ENCODE peak calls at places on chromosomes 12 and 14, in nine cellular contexts. A is heart right ventricle, P is endothelial cell of umbilical vein, S is stomach, U is mammary epithelial cell, J is PC-3, X is A549, H is esophagus squamous epithelium, Z is ovary. B is an unnamed sample.

GRCh38 chr14:22780941-22781605 is 14.6 kb downstream of the OXA1L start:
- DNase-seq in A (no peak), P (no peak), S (no peak), U (no peak), J (no peak), X (no peak), H (no peak), Z (no peak), B (no peak)

GRCh38 chr14:37678916-37679315 is 83.5 kb downstream of the TTC6 start:
- DNase-seq in A (no peak), P (no peak), S (no peak), U (peak), J (no peak), X (no peak), H (no peak), Z (no peak), B (no peak)

GRCh38 chr14:92108345-92109254 is 2.2 kb upstream of the ATXN3 start:
- DNase-seq in A (no peak), P (no peak), S (no peak), U (no peak), J (no peak), X (no peak), H (no peak), Z (no peak), B (no peak)

GRCh38 chr14:59422069-59422881 is 42.9 kb downstream of the GPR135 start:
- DNase-seq in A (no peak), P (peak), S (no peak), U (no peak), J (peak), X (no peak), H (no peak), Z (no peak), B (no peak)

GRCh38 chr14:65961004-65961403 is 525.2 kb upstream of the CCDC196 start:
- DNase-seq in A (peak), P (peak), S (peak), U (peak), J (peak), X (peak), H (no peak), Z (no peak), B (peak)

GRCh38 chr14:38207830-38208815 is at the start of gene SSTR1:
- DNase-seq in A (peak), P (peak), S (peak), U (no peak), J (no peak), X (no peak), H (no peak), Z (no peak), B (no peak)

GRCh38 chr14:97179573-97179972 is 382.4 kb downstream of the VRK1 start:
- DNase-seq in A (no peak), P (no peak), S (no peak), U (no peak), J (peak), X (no peak), H (no peak), Z (no peak), B (no peak)

GRCh38 chr12:100672075-100672592 is 98.7 kb downstream of the GAS2L3 start:
- DNase-seq in A (no peak), P (peak), S (no peak), U (no peak), J (peak), X (peak), H (no peak), Z (no peak), B (no peak)

GRCh38 chr12:16606936-16607335 is 974 bp upstream of the LMO3 start:
- DNase-seq in A (no peak), P (no peak), S (no peak), U (no peak), J (no peak), X (no peak), H (no peak), Z (no peak), B (no peak)

GRCh38 chr12:79021021-79021420 is 156.4 kb downstream of the SYT1 start:
- DNase-seq in A (no peak), P (no peak), S (no peak), U (no peak), J (no peak), X (no peak), H (no peak), Z (no peak), B (no peak)

GRCh38 chr12:57272337-57273151 is 21.6 kb upstream of the STAC3 start:
- DNase-seq in A (peak), P (peak), S (no peak), U (no peak), J (no peak), X (no peak), H (no peak), Z (no peak), B (peak)

GRCh38 chr12:11687538-11687937 is 38.1 kb downstream of the ETV6 start:
- DNase-seq in A (no peak), P (no peak), S (no peak), U (no peak), J (no peak), X (no peak), H (no peak), Z (no peak), B (no peak)

GRCh38 chr12:124673881-124674617 is 106.6 kb upstream of the NCOR2 start:
- DNase-seq in A (no peak), P (no peak), S (no peak), U (no peak), J (no peak), X (no peak), H (no peak), Z (no peak), B (no peak)

GRCh38 chr12:1533602-1534304 is 60.6 kb downstream of the FBXL14 start:
- DNase-seq in A (no peak), P (no peak), S (no peak), U (peak), J (no peak), X (no peak), H (no peak), Z (no peak), B (no peak)

GRCh38 chr14:93943052-93943451 is 15.9 kb downstream of the FAM181A start:
- DNase-seq in A (no peak), P (no peak), S (no peak), U (no peak), J (no peak), X (no peak), H (no peak), Z (no peak), B (no peak)

GRCh38 chr12:120970310-120970709 is 8.0 kb upstream of the HNF1A start:
- DNase-seq in A (no peak), P (no peak), S (no peak), U (no peak), J (no peak), X (no peak), H (no peak), Z (no peak), B (no peak)

GRCh38 chr14:92254786-92255185 is 68.2 kb upstream of the SLC24A4 start:
- DNase-seq in A (peak), P (peak), S (no peak), U (no peak), J (no peak), X (no peak), H (no peak), Z (peak), B (peak)

GRCh38 chr12:227286-227915 is 13.4 kb upstream of the SLC6A12 start:
- DNase-seq in A (no peak), P (no peak), S (no peak), U (no peak), J (no peak), X (no peak), H (no peak), Z (no peak), B (no peak)

GRCh38 chr14:101727611-101728010 is 33.9 kb upstream of the PPP2R5C start:
- DNase-seq in A (no peak), P (no peak), S (no peak), U (no peak), J (no peak), X (no peak), H (no peak), Z (no peak), B (no peak)

GRCh38 chr14:67851785-67852410 is 32.3 kb downstream of the RAD51B start:
- DNase-seq in A (no peak), P (peak), S (no peak), U (no peak), J (no peak), X (no peak), H (no peak), Z (no peak), B (no peak)

GRCh38 chr12:54439521-54440255 is 20.6 kb upstream of the ITGA5 start:
- DNase-seq in A (peak), P (peak), S (no peak), U (peak), J (peak), X (peak), H (no peak), Z (no peak), B (no peak)

GRCh38 chr12:122845041-122845864 is 10.0 kb downstream of the HIP1R start:
- DNase-seq in A (no peak), P (no peak), S (no peak), U (no peak), J (no peak), X (no peak), H (no peak), Z (no peak), B (no peak)

GRCh38 chr12:65319680-65320193 is 41.3 kb downstream of the MSRB3 start:
- DNase-seq in A (no peak), P (no peak), S (no peak), U (no peak), J (no peak), X (no peak), H (no peak), Z (no peak), B (no peak)

GRCh38 chr12:113485330-113485729 is 13.7 kb upstream of the LHX5 start:
- DNase-seq in A (no peak), P (no peak), S (no peak), U (no peak), J (no peak), X (no peak), H (no peak), Z (no peak), B (no peak)

GRCh38 chr12:43841253-43841652 is 5.4 kb downstream of the TMEM117 start:
- DNase-seq in A (no peak), P (no peak), S (no peak), U (no peak), J (no peak), X (no peak), H (no peak), Z (no peak), B (no peak)

GRCh38 chr12:43847427-43847826 is 11.5 kb downstream of the TMEM117 start:
- DNase-seq in A (no peak), P (no peak), S (no peak), U (peak), J (peak), X (no peak), H (no peak), Z (no peak), B (no peak)

GRCh38 chr12:43840338-43840737 is 4.5 kb downstream of the TMEM117 start:
- DNase-seq in A (no peak), P (no peak), S (no peak), U (no peak), J (no peak), X (no peak), H (no peak), Z (no peak), B (no peak)

GRCh38 chr12:43836455-43836989 is 641 bp downstream of the TMEM117 start:
- DNase-seq in A (peak), P (peak), S (no peak), U (no peak), J (peak), X (peak), H (no peak), Z (no peak), B (no peak)

DNA sequence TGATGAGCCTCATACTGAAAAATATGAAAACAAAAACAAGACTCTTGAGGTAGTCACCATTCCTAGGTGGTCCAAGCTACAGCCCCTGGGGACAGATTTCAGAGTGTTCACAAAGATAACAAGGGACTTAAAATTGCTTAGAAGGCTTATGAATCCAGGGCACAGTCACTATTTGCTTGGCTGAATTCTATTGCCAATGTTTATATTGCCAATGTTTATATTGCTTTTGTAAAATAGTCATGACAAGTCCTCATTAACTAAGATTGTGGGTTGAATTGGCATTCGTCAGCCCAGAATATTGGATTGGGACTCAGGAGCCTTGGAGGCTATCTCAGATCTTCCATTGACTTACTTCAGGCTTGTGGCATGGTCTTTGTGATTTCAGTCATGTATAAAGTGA is 6.4 kb downstream of the TMEM117 start:
- DNase-seq in A (no peak), P (no peak), S (no peak), U (no peak), J (no peak), X (no peak), H (no peak), Z (no peak), B (no peak)
- H3K27ac ChIP-seq in A (no peak), P (no peak), S (no peak), U (no peak), J (no peak), X (no peak), H (no peak), Z (no peak), B (no peak)

GRCh38 chr12:2960432-2960956 is 1.3 kb downstream of the TEAD4 start:
- DNase-seq in A (no peak), P (peak), S (no peak), U (peak), J (peak), X (peak), H (no peak), Z (no peak), B (no peak)

GRCh38 chr12:2959508-2960431 is 573 bp downstream of the TEAD4 start:
- DNase-seq in A (peak), P (peak), S (peak), U (peak), J (peak), X (peak), H (no peak), Z (peak), B (peak)

GRCh38 chr12:2961705-2962104 is 2.5 kb downstream of the TEAD4 start:
- DNase-seq in A (no peak), P (no peak), S (no peak), U (no peak), J (no peak), X (no peak), H (no peak), Z (no peak), B (no peak)

GRCh38 chr12:2959194-2959507 is at the start of gene TEAD4:
- DNase-seq in A (peak), P (peak), S (peak), U (peak), J (peak), X (peak), H (no peak), Z (peak), B (peak)

GRCh38 chr12:2960996-2961616 is 1.9 kb downstream of the TEAD4 start:
- DNase-seq in A (no peak), P (peak), S (no peak), U (no peak), J (peak), X (no peak), H (no peak), Z (no peak), B (no peak)
- H3K4me3 ChIP-seq in A (peak), P (peak), S (peak), U (peak), J (peak), X (peak), H (peak), Z (no peak), B (peak)

DNA sequence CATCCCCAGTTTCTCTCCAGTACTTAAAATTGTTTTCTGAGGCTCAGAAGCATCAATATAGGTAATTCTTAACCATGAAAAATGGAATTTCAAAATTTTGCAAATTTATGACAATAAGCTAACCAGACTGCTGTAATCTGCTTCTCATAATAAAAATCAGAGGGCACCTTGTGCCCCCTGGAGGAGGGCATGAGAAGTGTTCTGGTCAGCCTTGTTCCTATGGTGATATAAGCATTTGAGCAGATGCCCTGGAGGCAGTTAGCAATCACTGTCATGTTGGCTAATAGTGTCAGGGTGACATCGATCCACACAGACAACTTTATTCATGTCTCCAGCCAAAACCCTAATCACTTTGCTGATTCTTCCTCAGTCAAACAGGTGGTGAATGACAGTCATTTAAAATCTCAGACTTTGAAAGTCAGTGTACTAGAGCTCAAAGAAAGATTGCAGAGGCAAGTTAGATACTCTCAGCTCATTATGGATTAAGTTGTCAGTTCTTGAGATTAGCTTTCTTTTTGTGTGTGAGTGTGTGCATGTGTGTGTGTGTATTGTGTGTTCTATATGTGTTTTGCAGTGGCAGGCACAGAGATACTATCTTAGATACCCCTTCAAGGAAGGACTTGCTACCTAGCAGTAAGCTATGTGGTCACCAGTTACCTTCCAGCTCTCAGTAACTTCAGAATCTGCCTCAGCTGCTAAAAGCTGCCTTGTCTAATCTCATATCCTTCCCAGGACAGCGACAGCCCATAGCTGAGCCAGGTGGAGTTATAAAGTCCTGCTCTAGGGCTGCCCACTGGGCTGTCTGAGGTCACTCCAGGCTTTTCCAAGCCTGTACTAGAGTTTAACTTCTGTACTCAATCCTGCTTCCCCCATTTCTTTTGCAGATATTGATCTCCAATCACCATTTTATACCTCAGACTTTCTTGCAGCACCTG is 942.8 kb downstream of the GALC start:
- DNase-seq in A (no peak), P (no peak), S (no peak), U (peak), J (peak), X (peak), H (no peak), Z (no peak), B (no peak)
- TF ChIP-seq CTCF in A (peak), P (no peak), S (peak), U (peak), J (peak), X (no peak), H (peak), Z (no peak), B (peak)

GRCh38 chr12:14999421-15000047 is 26.7 kb downstream of the PDE6H start:
- DNase-seq in A (no peak), P (no peak), S (no peak), U (peak), J (peak), X (no peak), H (no peak), Z (no peak), B (no peak)

GRCh38 chr12:15001733-15002471 is 29.1 kb downstream of the PDE6H start:
- DNase-seq in A (peak), P (no peak), S (peak), U (no peak), J (no peak), X (no peak), H (no peak), Z (peak), B (peak)

GRCh38 chr12:14997998-14998397 is 25.2 kb downstream of the PDE6H start:
- DNase-seq in A (no peak), P (no peak), S (no peak), U (no peak), J (no peak), X (no peak), H (no peak), Z (no peak), B (no peak)

GRCh38 chr12:15000575-15000974 is 27.7 kb downstream of the PDE6H start:
- DNase-seq in A (no peak), P (no peak), S (no peak), U (no peak), J (no peak), X (no peak), H (no peak), Z (no peak), B (no peak)

DNA sequence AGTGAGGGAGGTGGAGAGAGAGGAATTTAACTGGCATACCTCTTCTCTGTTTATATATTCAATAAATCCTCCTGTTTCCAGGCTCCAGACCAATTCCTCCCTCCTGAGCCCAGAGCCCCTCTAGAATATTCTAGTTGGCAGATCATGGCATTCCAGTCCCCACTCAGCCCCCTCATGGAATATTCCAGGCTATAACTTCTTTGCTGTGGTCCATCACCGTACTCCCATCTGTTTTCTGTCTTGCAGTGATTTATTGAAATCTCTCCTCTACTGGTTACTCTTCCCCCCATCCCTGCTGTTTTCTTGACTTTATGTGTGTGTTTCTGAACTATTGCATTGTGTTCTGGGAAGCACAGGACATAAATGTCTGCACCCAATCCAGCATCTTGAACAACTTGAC is 26.1 kb downstream of the PDE6H start:
- DNase-seq in A (no peak), P (no peak), S (no peak), U (no peak), J (no peak), X (no peak), H (no peak), Z (no peak), B (no peak)
- H3K27ac ChIP-seq in A (no peak), P (no peak), S (peak), U (no peak), J (peak), X (no peak), H (no peak), Z (no peak), B (no peak)

DNA sequence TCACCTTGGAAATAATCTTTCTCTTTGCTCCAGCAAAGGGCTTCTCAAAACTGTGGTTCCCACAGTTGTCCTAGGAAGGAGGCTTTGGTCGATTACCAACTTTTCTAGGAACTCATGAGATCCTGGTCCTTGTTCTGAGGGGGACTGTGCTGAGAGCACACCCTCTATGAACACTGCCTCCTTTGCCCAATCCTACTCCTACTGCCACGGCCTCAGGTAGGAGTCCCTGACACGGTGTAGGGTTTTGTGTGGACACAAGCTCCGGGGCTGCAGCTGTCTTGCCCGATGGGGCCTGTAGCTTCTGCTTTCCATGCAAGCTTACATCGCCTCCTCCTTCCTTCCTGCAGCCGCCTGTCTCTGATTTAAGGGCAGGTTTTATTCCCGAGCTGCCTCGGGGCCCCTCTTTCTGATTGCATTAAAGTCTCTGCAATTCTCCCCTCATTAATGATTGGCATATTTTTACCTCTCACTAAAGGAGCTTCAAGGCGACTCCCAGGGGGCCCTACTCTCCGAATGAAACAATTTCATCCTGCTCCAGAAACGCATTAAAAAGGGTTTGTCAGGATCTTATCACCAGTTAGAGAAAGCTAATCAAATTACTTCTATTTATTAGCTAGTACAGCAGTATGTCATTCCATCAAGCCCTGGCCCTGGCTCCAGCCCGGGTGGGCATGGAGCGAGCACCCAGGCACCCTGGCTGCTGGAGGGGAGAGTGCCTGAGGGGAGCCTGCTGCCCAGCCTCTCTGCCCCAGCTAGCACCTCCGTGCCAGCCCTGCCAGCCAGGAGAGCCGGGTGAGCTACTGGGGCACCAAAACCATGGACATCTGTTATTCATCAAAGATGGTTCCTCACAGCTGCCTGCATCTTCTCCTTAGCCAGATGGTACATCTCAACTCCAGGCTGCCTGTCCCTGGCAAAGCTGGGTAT is 38.1 kb upstream of the ESRRB start:
- DNase-seq in A (no peak), P (no peak), S (no peak), U (peak), J (peak), X (no peak), H (no peak), Z (no peak), B (no peak)
- H3K4me3 ChIP-seq in A (no peak), P (no peak), S (no peak), U (peak), J (peak), X (no peak), H (no peak), Z (no peak), B (no peak)